ENCODE peak calls at places on chromosome 6, in five cellular contexts. X is transverse colon, K is uterus, I is pancreas, M is left ventricle myocardium inferior. V is an unnamed sample.

GRCh38 chr6:300026-300425 is 7.7 kb downstream of the DUSP22 start:
- DNase-seq in X (no peak), K (no peak), I (peak; percentile 41), M (no peak), V (no peak)

GRCh38 chr6:14120556-14120955 is 3.0 kb downstream of the CD83 start:
- DNase-seq in X (no peak), K (no peak), I (no peak), M (no peak), V (no peak)

GRCh38 chr6:111808493-111808892 is 64.8 kb downstream of the FYN start:
- DNase-seq in X (no peak), K (no peak), I (no peak), M (no peak), V (no peak)

GRCh38 chr6:148251286-148251685 is 91.4 kb upstream of the SASH1 start:
- DNase-seq in X (no peak), K (no peak), I (no peak), M (no peak), V (no peak)

GRCh38 chr6:7142228-7142801 is 34.6 kb downstream of the RREB1 start:
- DNase-seq in X (no peak), K (no peak), I (no peak), M (no peak), V (no peak)

GRCh38 chr6:120202878-120203277 is 853.3 kb upstream of the MAN1A1 start:
- DNase-seq in X (no peak), K (no peak), I (no peak), M (no peak), V (no peak)

GRCh38 chr6:52536424-52536916 is 40.4 kb downstream of the TRAM2 start:
- DNase-seq in X (peak; percentile 65), K (no peak), I (no peak), M (no peak), V (no peak)

GRCh38 chr6:53673138-53673801 is 7.7 kb upstream of the KLHL31 start:
- DNase-seq in X (no peak), K (no peak), I (no peak), M (no peak), V (peak; percentile 35)

GRCh38 chr6:158669145-158670035 is 19.5 kb downstream of the SYTL3 start:
- DNase-seq in X (no peak), K (no peak), I (no peak), M (no peak), V (no peak)

GRCh38 chr6:26170181-26170580 is 83.0 kb downstream of the HFE start:
- DNase-seq in X (no peak), K (no peak), I (no peak), M (no peak), V (no peak)

GRCh38 chr6:26175033-26175427 is 87.8 kb downstream of the HFE start:
- DNase-seq in X (no peak), K (no peak), I (no peak), M (no peak), V (no peak)

GRCh38 chr6:26170951-26171841 is 84.0 kb downstream of the HFE start:
- DNase-seq in X (no peak), K (no peak), I (no peak), M (no peak), V (no peak)

GRCh38 chr6:26173836-26174144 is 86.6 kb downstream of the HFE start:
- DNase-seq in X (no peak), K (no peak), I (no peak), M (no peak), V (no peak)

GRCh38 chr6:26172496-26172958 is 85.3 kb downstream of the HFE start:
- DNase-seq in X (peak; percentile 49), K (no peak), I (no peak), M (no peak), V (no peak)
- TF ChIP-seq CTCF in X (no peak), K (no peak), I (no peak), M (no peak), V (no peak)

DNA sequence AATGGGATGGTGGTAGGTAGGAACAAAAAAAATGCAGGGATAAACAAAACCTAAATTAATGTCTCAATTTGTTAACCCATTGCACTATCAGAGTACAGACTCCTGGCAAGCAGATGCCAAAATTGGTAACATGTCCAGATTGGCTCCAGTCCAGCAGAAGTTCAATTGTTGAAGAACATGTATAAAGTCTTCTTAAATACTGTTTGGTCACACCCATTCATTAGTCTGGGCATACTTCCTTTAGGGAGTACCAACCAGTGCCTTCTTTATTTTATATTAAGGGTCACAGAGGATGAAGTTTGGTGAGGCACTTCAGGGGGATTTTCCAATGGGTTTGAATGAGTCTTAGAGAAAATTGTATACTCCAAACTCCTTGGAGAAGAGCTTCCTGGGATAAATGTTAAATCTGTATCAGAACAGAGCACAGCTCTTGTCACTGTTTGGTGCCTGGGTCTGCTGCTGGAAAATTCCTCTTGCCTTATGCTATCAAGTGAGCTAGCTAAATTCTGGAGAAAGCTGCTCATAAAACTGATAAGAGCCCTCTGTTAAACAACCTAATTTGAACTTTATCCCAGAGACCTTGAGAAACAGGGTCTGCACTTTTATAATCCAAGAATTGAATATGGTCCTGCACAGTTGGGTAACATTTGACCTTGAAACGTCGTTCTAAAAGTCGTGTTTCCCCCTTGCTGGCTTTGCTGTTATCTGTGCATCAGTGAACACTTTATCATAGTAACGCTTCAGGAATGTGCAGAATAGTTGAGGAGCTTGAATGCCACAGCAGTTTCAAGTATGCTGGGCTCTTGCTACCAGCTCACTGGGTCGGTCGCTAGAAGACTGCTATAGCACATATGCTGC is 334.1 kb upstream of the CITED2 start:
- DNase-seq in X (no peak), K (no peak), I (no peak), M (no peak), V (peak; percentile 69)
- H3K4me3 ChIP-seq in X (no peak overlapping the region), K (no peak overlapping the region), I (no peak overlapping the region), M (no peak overlapping the region), V (no peak overlapping the region)

GRCh38 chr6:149319413-149319812 is 1.9 kb downstream of the TAB2 start:
- DNase-seq in X (no peak), K (no peak), I (no peak), M (no peak), V (no peak)

GRCh38 chr6:149317656-149318571 is at the start of gene TAB2:
- DNase-seq in X (peak; percentile 44), K (peak; percentile 46), I (no peak), M (peak; percentile 42), V (peak; percentile 63)

GRCh38 chr6:149320745-149321240 is 3.3 kb downstream of the TAB2 start:
- DNase-seq in X (no peak), K (no peak), I (no peak), M (no peak), V (no peak)

GRCh38 chr6:149316740-149317655 is 514 bp upstream of the TAB2 start:
- DNase-seq in X (peak; percentile 90), K (peak; percentile 88), I (peak; percentile 92), M (peak; percentile 92), V (peak; percentile 89)

DNA sequence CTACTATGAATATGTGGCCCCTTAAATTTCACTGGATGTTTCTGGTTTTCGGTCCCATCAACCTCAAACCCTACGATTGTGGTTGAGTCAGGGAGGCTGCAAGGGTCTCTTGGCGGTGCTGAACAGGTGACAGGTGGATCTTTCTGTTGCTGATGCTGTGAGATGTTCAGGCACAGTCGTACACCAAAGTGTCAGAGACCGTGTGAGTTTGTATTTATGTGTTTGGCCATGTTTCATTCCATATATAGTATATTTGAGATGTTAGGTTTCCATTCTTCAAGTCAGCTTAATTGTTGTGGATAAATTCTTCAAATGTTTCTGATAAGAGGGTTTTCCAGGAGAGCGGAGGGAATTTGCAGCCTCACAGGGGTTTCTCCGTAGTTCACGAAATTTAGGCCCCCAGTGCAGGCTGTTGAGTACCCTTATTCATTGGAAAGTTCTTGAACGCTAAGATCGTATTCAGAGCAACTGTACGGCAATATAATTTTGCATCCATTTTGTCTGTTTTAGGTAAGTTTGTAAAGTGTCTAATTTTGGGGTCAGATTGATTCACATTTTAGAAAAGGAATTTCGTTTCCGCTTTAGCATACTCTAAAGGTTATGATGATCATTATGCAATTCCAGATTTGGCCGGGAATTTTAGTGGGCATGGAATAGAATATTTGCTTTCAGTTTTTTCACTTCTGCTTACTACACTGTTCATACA is 1.2 kb downstream of the TAB2 start:
- DNase-seq in X (peak; percentile 24), K (no peak), I (no peak), M (no peak), V (no peak)
- H3K4me1 ChIP-seq in X (peaks cover 34% of the 10 kb centered on the region), K (no peaks in the 10 kb centered on the region), I (peaks cover 33% of the 10 kb centered on the region), M (peaks cover 69% of the 10 kb centered on the region), V (peaks cover 12% of the 10 kb centered on the region)

GRCh38 chr6:16184129-16184528 is 54.3 kb upstream of the GMPR start:
- DNase-seq in X (peak; percentile 41), K (no peak), I (no peak), M (no peak), V (peak; percentile 37)
- TF ChIP-seq CTCF in X (no peak), K (no peak), I (no peak), M (peak; percentile 47), V (no peak)

GRCh38 chr6:130841128-130841728 is 14.0 kb downstream of the SMLR1 start:
- DNase-seq in X (no peak), K (no peak), I (no peak), M (no peak), V (no peak)
- H3K4me3 ChIP-seq in X (no peak overlapping the region), K (no peak overlapping the region), I (no peak overlapping the region), M (no peak overlapping the region), V (no peak overlapping the region)

DNA sequence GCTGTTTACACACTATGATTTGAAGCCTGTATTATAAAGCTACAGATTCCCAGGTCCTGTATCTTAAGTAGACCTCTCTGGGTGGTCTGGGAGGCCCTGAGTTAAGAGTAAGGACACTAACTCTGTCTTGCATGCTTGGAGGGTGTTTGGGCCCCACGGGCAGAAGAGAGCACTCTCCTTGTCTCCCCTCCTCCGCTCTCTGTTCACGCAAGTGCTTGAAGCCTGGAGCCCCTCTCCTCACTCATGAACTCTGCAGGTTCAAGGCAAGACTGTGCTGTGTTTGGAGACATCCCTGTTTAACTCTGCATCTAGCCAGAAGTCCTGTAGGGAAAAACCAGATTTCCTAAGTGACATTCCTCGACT is 154.0 kb downstream of the ZDHHC14 start:
- DNase-seq in X (no peak), K (no peak), I (no peak), M (no peak), V (peak; percentile 44)
- H3K4me1 ChIP-seq in X (peaks cover 33% of the 10 kb centered on the region), K (peaks cover 7% of the 10 kb centered on the region), I (peaks cover 4% of the 10 kb centered on the region), M (peaks cover 42% of the 10 kb centered on the region), V (peaks cover 25% of the 10 kb centered on the region)

V was measured in adrenal gland.